ENCODE peak calls at places on chromosomes 11 and 22, in four cellular contexts. H is HCT116, J is K562, F is HepG2. C is an unnamed sample.

GRCh38 chr11:130847517-130847916 is 68.8 kb downstream of the SNX19 start:
- DNase-seq in F (peak; percentile 9), H (peak; percentile 46), J (no peak), C (no peak)

GRCh38 chr11:11842426-11843008 is 745 bp downstream of the USP47 start:
- DNase-seq in J (peak; percentile 82), F (peak; percentile 75), H (peak; percentile 53), C (peak; percentile 54)

GRCh38 chr11:126426820-126427749 is 71.6 kb downstream of the ST3GAL4 start:
- DNase-seq in H (no peak), J (no peak), F (no peak), C (no peak)

GRCh38 chr11:57751676-57752253 is at the start of gene BTBD18:
- DNase-seq in H (no peak), F (peak; percentile 83), J (peak; percentile 56), C (peak; percentile 67)

GRCh38 chr22:35140879-35141745 is 75.2 kb downstream of the ISX start:
- DNase-seq in H (no peak), J (peak; percentile 57), F (no peak), C (peak; percentile 23)

GRCh38 chr11:134691985-134692384 is 279.9 kb upstream of the B3GAT1 start:
- DNase-seq in J (no peak), H (no peak), F (no peak), C (no peak)

GRCh38 chr22:38153821-38154562 is 27.6 kb downstream of the PLA2G6 start:
- DNase-seq in F (peak; percentile 32), J (no peak), H (no peak), C (no peak)

GRCh38 chr11:43359432-43359818 is 705 bp downstream of the TTC17 start:
- DNase-seq in F (peak; percentile 16), J (peak; percentile 57), H (no peak), C (peak; percentile 51)

GRCh38 chr22:26777402-26777801 is 120.0 kb downstream of the MIAT start:
- DNase-seq in F (no peak), J (peak; percentile 9), H (no peak), C (no peak)

GRCh38 chr11:125165664-125166346 is 1.3 kb downstream of the PKNOX2 start:
- DNase-seq in J (no peak), H (no peak), F (no peak), C (no peak)

GRCh38 chr11:69848196-69848595 is 29.0 kb upstream of the FGF3 start:
- DNase-seq in J (no peak), H (no peak), F (no peak), C (no peak)

GRCh38 chr11:110939471-110939870 is 227.2 kb upstream of the ARHGAP20 start:
- DNase-seq in H (no peak), F (no peak), J (no peak), C (no peak)

GRCh38 chr22:36285545-36285944 is 32.6 kb downstream of the APOL1 start:
- DNase-seq in J (no peak), H (no peak), F (no peak), C (peak; percentile 19)

GRCh38 chr11:3823303-3823702 is 14.9 kb downstream of the PGAP2 start:
- DNase-seq in J (no peak), H (no peak), F (no peak), C (no peak)

GRCh38 chr11:64324692-64325469 is 7.0 kb downstream of the PRDX5 start:
- DNase-seq in J (no peak), F (no peak), H (no peak), C (no peak)

GRCh38 chr11:122108192-122108799 is 7.7 kb downstream of the BLID start:
- DNase-seq in H (peak; percentile 57), J (peak; percentile 20), F (peak; percentile 29), C (no peak)

GRCh38 chr11:95505927-95506426 is 275.0 kb upstream of the SESN3 start:
- DNase-seq in H (no peak), F (no peak), J (peak; percentile 17), C (no peak)

GRCh38 chr11:44313701-44314489 is 4.0 kb upstream of the ALX4 start:
- DNase-seq in J (no peak), F (no peak), H (no peak), C (no peak)

GRCh38 chr11:112628676-112629075 is 332.5 kb upstream of the NCAM1 start:
- DNase-seq in F (no peak), H (no peak), J (no peak), C (no peak)

DNA sequence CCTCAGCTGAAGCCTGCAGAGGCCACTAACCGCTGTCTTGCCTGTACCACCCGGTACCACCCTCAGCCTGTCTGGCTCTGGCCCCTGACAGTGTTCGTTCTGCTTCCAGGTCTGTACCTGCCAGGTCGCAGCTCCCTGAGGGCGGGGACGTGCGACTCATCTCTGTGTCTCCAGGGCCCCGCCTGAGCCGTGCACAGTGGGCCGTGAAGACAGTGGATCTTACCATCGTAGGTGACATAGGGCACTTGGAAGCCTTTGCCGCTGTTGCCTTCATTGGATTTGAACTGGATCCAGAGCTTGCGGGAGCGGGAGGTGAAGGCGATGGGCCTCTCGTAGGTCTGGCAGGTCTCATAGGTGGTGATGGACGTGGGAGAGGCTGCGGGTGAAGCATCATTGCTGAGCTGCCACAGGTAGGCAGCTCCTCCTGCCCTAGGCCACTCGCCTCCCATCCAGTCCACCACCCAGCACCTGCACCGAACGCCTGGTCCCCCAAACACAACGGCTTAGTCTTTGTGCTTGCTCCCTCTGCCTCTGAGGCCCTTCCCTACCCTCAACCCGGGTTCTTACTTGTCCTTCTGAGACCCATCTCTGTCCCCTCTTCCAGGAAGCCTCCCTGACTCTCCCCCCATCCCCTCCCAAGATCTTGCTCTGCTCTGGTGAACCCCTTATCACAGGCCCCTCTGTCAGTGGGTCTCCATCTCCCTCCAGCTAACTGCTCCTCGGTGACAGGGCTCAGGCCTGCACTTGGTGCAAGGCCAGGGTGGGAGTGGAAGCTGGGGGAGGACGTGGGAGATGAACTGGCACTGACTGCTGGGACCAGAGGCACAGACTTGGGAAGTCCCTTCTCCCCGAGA is 21.1 kb upstream of the TTLL12 start:
- DNase-seq in H (no peak), F (no peak), J (no peak), C (no peak)
- TF ChIP-seq ELF1 in H (no peak), F (no peak), J (no peak), C (no peak)

DNA sequence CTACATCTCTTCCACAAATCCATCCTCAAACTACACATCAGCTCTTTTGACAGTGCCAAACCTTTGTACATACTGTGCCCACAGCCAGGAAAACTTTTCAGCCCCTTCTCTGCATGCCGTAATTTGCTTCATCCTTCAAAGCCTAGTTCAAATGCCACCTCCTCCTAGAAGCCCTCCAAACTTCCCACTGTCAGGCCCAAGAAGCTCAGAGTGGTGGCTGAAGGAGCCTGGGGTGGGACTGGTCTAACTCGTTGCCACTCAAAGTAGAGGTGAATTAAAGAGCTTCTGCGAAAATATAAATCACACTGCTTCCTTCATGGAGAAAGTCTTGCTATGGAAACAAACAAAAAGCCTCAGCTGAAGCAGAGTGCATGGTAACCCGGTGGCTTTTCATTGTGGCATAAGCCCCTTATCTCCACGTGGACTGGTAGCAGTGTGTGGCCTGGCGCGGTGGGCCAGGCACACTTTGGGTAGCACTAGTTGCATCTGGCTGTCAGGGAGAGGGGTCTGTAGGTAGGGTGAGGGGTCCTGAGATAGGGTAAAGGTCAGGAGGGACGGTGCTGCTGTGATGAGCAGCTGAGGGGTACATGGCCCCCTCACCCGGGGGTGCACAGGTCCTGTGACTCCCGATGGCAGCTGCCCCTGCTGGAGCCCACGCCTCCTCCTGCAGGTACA is 76.9 kb downstream of the MYO7A start:
- DNase-seq in J (no peak), H (no peak), F (no peak), C (no peak)
- TF ChIP-seq ELF1 in J (no peak), H (no peak), F (no peak), C (no peak)

DNA sequence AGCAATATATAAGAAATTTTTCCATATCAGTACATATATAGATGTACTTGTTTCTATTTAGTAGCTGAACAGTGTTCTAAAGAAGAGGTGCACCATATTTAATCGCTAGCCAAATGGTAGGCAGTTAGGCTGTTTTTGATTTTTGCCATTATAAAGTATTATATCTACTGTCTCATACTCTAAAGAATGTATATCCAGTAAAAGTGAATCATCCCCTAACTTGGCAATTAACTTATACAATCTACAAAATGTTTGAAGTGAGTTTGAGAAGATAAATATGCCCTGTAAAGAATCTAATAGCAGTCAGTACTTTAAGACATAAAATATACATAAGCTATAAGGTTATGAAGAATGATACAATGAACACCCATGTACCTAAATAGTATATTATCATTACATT is 291.5 kb downstream of the SWAP70 start:
- DNase-seq in H (no peak), F (no peak), J (no peak), C (no peak)
- TF ChIP-seq ELF1 in H (no peak), F (no peak), J (no peak), C (no peak)

GRCh38 chr11:47004595-47005033 is 68.1 kb downstream of the CSTPP1 start:
- DNase-seq in J (peak; percentile 92), H (no peak), F (peak; percentile 96), C (peak; percentile 74)

GRCh38 chr11:47001666-47002285 is 65.2 kb downstream of the CSTPP1 start:
- DNase-seq in F (no peak), H (no peak), J (no peak), C (peak; percentile 38)

GRCh38 chr11:47005441-47005840 is 68.9 kb downstream of the CSTPP1 start:
- DNase-seq in H (no peak), F (peak; percentile 50), J (no peak), C (no peak)

GRCh38 chr11:47002366-47002765 is 65.8 kb downstream of the CSTPP1 start:
- DNase-seq in F (no peak), H (no peak), J (no peak), C (no peak)

DNA sequence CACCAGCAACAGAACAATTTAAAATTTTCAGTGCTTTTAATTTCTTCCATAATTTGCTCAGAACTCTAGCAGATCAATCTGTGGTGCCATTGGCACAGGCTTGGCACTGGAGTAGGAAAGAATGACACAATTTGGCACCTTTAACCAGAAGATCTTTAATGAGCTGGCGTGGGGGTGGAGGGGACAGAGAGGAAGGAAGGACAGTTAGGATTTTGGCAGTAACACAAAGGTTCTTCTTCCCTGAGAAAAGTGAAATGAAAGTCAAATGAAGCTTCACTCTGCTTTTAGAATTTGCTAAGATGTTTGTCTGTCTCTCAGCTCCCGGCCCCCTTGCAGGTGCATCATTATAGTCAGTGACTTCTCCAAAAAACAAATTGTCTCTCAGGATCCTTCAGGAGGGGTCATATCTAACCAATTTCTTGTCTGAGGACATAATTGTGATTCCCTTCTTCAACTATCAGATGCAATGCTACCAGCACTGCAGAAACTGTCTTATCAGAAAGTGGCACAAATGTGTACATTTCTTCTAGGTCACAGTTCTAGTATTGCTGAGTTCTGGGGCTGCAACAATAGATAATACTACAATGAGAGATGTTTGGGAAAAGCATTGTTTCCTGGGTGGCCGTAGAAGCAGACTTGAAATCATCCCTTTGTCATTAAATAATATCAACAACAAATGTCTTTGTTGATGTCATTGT is 66.8 kb downstream of the CSTPP1 start:
- DNase-seq in F (no peak), J (peak; percentile 62), H (no peak), C (no peak)
- TF ChIP-seq ELF1 in F (no peak), J (no peak), H (no peak), C (no peak)

DNA sequence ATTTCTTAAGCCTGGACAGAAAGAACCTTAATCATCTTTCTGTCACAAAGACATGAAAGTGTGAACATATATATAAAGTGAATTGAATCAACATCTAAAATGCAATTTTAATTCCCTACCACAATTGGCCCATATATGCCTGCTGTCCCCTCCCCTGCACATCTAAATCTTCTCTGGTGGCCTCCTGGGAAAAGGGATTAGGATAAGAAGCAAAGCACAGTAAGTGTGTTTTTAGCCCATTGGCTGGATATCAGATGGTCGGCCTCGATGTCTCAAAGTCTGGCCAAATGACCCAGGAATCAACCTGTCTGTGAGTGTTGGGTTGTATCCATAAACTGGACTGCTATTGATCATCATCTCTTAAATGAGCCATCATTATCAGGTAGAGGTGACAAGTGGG is 5.8 kb downstream of the MMP3 start:
- DNase-seq in F (no peak), H (no peak), J (no peak), C (no peak)
- TF ChIP-seq ELF1 in F (no peak), H (no peak), J (no peak), C (no peak)